ENCODE peak calls at places on chromosomes 12 and 14, in four cellular contexts. V is mammary epithelial cell, C is SK-N-SH, W is fibroblast of lung. P is an unnamed sample.

GRCh38 chr14:88242426-88242825 is 80.6 kb downstream of the KCNK10 start:
- DNase-seq in V (no peak), C (no peak), W (no peak), P (no peak)

GRCh38 chr12:124774462-124775167 is 89.0 kb downstream of the SCARB1 start:
- DNase-seq in V (peak), C (no peak), W (peak), P (no peak)

GRCh38 chr12:84698576-84699333 is 213.8 kb downstream of the SLC6A15 start:
- DNase-seq in V (no peak), C (no peak), W (no peak), P (no peak)

GRCh38 chr12:115203661-115204060 is 519.7 kb upstream of the TBX3 start:
- DNase-seq in V (no peak), C (no peak), W (peak), P (no peak)

GRCh38 chr12:125143491-125143890 is 78.3 kb downstream of the AACS start:
- DNase-seq in V (no peak), C (peak), W (peak), P (peak)

GRCh38 chr12:89134213-89134770 is 218.0 kb downstream of the DUSP6 start:
- DNase-seq in V (no peak), C (no peak), W (no peak), P (peak)

GRCh38 chr12:43964966-43965365 is 129.1 kb downstream of the TMEM117 start:
- DNase-seq in V (no peak), C (no peak), W (peak), P (no peak)

GRCh38 chr12:86663173-86663572 is 407.0 kb upstream of the MGAT4C start:
- DNase-seq in V (no peak), C (no peak), W (no peak), P (no peak)

GRCh38 chr14:69133206-69134125 is 19.5 kb downstream of the DCAF5 start:
- DNase-seq in V (peak), C (peak), W (peak), P (peak)

GRCh38 chr12:56995930-56996496 is 10.3 kb downstream of the ZBTB39 start:
- DNase-seq in V (no peak), C (no peak), W (no peak), P (no peak)

GRCh38 chr14:44453433-44454171 is 53.5 kb downstream of the FSCB start:
- DNase-seq in V (peak), C (no peak), W (no peak), P (no peak)

GRCh38 chr14:67357583-67358354 is 1.8 kb downstream of the ATP6V1D start:
- DNase-seq in V (no peak), C (no peak), W (peak), P (no peak)

GRCh38 chr12:90404071-90404470 is 550.9 kb downstream of the CCER1 start:
- DNase-seq in V (no peak), C (no peak), W (no peak), P (no peak)
- H3K4me2 ChIP-seq in V (no peak), C (no peak), W (no peak), P (no peak)

GRCh38 chr12:7310070-7310469 is 6.2 kb downstream of the ACSM4 start:
- DNase-seq in V (no peak), C (no peak), W (no peak), P (no peak)
- H3K9ac ChIP-seq in V (no peak), C (no peak), W (no peak), P (no peak)

GRCh38 chr12:132065203-132065602 is 78.9 kb downstream of the DDX51 start:
- DNase-seq in V (no peak), C (no peak), W (no peak), P (no peak)

GRCh38 chr12:132067182-132067581 is 76.9 kb downstream of the DDX51 start:
- DNase-seq in V (no peak), C (no peak), W (peak), P (no peak)

GRCh38 chr12:132066749-132067148 is 77.4 kb downstream of the DDX51 start:
- DNase-seq in V (no peak), C (no peak), W (no peak), P (no peak)

GRCh38 chr12:132065609-132066344 is 78.3 kb downstream of the DDX51 start:
- DNase-seq in V (no peak), C (no peak), W (no peak), P (no peak)

GRCh38 chr12:132066345-132066685 is 77.8 kb downstream of the DDX51 start:
- DNase-seq in V (no peak), C (no peak), W (no peak), P (no peak)
- H3K27ac ChIP-seq in V (no peak), C (no peak), W (no peak), P (no peak)

DNA sequence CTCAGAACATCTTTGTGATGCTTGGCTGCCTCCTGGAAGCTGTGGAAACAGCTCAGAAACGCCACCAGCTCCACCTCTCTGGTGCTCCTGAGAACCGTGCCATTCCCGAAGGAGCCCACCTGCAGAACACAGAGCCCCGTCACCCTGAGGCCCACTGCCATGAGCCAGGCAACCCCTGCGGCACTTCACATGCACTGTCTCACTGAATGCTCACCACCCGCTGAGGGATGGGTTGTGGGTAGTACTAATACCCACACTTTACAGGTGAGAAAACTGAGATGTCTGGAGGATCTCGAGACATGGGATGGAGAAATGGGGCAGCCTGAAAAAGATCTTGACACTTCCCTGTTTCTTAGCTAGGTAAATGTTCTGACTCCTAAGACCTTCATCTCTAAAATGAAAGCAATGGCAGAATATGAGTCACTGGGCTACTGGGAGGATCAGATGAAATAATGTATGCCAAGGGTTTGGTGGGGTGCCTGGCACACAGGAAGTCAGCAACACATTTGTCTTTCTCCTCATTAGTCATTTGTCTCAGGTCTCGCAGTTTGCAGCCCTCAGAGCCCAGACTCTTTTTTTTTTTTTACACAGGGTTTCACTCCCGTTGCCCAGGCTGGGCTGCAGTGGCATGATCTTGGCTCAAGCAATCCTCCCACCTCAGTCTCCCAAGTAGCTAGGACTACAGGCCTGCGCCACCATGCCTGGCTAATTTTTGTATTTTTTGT is 5.3 kb downstream of the OASL start:
- DNase-seq in V (peak), C (no peak), W (peak), P (no peak)
- H3K4me2 ChIP-seq in V (peak), C (peak), W (no peak), P (no peak)

GRCh38 chr14:102646615-102647014 is 54.2 kb downstream of the RCOR1 start:
- DNase-seq in V (no peak), C (no peak), W (no peak), P (no peak)
- H3K9ac ChIP-seq in V (no peak), C (no peak), W (no peak), P (no peak)

GRCh38 chr12:122841544-122842321 is 6.5 kb downstream of the HIP1R start:
- DNase-seq in V (peak), C (peak), W (peak), P (no peak)

GRCh38 chr12:122840580-122841513 is 5.6 kb downstream of the HIP1R start:
- DNase-seq in V (peak), C (peak), W (peak), P (no peak)

GRCh38 chr12:122837306-122838265 is 2.3 kb downstream of the HIP1R start:
- DNase-seq in V (no peak), C (no peak), W (no peak), P (no peak)

GRCh38 chr12:122838841-122839240 is 3.6 kb downstream of the HIP1R start:
- DNase-seq in V (no peak), C (no peak), W (no peak), P (no peak)

GRCh38 chr12:122839907-122840554 is 4.8 kb downstream of the HIP1R start:
- DNase-seq in V (peak), C (no peak), W (no peak), P (no peak)
- H3K27ac ChIP-seq in V (peak), C (no peak), W (no peak), P (no peak)

GRCh38 chr12:3417937-3418336 is 73.1 kb upstream of the PRMT8 start:
- DNase-seq in V (no peak), C (no peak), W (no peak), P (no peak)

GRCh38 chr12:3418609-3419469 is 72.2 kb upstream of the PRMT8 start:
- DNase-seq in V (no peak), C (no peak), W (no peak), P (no peak)

GRCh38 chr12:3420693-3421092 is 70.3 kb upstream of the PRMT8 start:
- DNase-seq in V (no peak), C (no peak), W (no peak), P (no peak)

GRCh38 chr12:3421191-3421590 is 69.8 kb upstream of the PRMT8 start:
- DNase-seq in V (no peak), C (peak), W (no peak), P (no peak)

GRCh38 chr12:3419538-3419937 is 71.5 kb upstream of the PRMT8 start:
- DNase-seq in V (no peak), C (no peak), W (no peak), P (no peak)
- H3K4me2 ChIP-seq in V (no peak), C (no peak), W (no peak), P (no peak)

DNA sequence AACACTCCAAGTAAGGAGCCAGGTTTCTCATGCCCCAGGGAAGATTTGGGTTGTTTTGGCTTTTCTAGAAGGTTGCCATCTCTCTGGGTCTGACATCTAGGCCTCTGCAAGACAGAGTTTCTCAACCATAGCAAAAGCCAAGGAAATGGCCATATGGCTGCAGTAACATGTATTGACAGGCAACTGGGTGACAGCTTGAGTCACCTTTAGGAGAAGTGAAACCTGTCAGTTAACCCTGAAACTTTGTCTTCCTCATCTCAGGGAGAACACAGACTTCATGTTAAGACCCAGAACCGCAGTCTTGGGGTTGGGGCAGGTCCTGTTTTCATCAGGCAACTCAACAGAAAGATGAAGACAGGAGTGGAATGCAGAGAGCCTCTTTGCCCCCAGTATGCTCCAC is 46.0 kb upstream of the PLBD1 start:
- DNase-seq in V (peak), C (no peak), W (no peak), P (no peak)
- H3K9ac ChIP-seq in V (no peak), C (no peak), W (no peak), P (no peak)